ENCODE peak calls at places on chromosomes 16 and 17, in four cellular contexts. O is stimulated activated CD4-positive, alpha-beta T cell treated with anti-CD3 and anti-CD28 coated beads, Interleukin-2, amount 100 ng/mL, for 48 hours; D is T-helper 1 cell; C is nucleus accumbens. U is an unnamed sample.

GRCh38 chr17:37761065-37761464 is 16.2 kb upstream of the HNF1B start:
- DNase-seq in D (no peak), C (no peak), O (no peak), U (no peak)

GRCh38 chr17:8140058-8140412 is 12.2 kb downstream of the PER1 start:
- DNase-seq in D (no peak), O (no peak), C (no peak), U (no peak)

GRCh38 chr16:50259334-50260205 is 6.8 kb upstream of the ADCY7 start:
- DNase-seq in O (no peak), D (no peak), C (no peak), U (peak)

GRCh38 chr17:77441130-77441920 is 300.6 kb downstream of the SEC14L1 start:
- DNase-seq in D (peak), C (no peak), O (no peak), U (no peak)

GRCh38 chr17:73307130-73307529 is 4.7 kb downstream of the CDC42EP4 start:
- DNase-seq in O (no peak), D (no peak), C (no peak), U (no peak)

GRCh38 chr16:57759541-57760356 is 24.2 kb downstream of the KATNB1 start:
- DNase-seq in O (no peak), C (no peak), D (no peak), U (no peak)

GRCh38 chr17:29713626-29714025 is 90.9 kb upstream of the CORO6 start:
- DNase-seq in C (no peak), O (no peak), D (no peak), U (no peak)

GRCh38 chr17:34651267-34651955 is 72.0 kb downstream of the TMEM132E start:
- DNase-seq in C (no peak), O (no peak), D (no peak), U (no peak)

GRCh38 chr16:27703121-27703520 is 153.2 kb downstream of the KATNIP start:
- DNase-seq in C (no peak), O (no peak), D (no peak), U (no peak)

GRCh38 chr16:17544785-17545184 is 74.0 kb upstream of the XYLT1 start:
- DNase-seq in O (peak), C (no peak), D (no peak), U (no peak)

GRCh38 chr17:81396278-81396721 is 1.0 kb downstream of the BAHCC1 start:
- DNase-seq in O (no peak), D (no peak), C (no peak), U (no peak)

GRCh38 chr17:81731271-81731670 is 19.2 kb downstream of the SLC25A10 start:
- DNase-seq in D (no peak), C (no peak), O (no peak), U (no peak)

GRCh38 chr16:85663891-85664321 is 24.8 kb downstream of the GINS2 start:
- DNase-seq in D (no peak), O (no peak), C (no peak), U (no peak)

GRCh38 chr17:61411114-61411943 is 11.7 kb downstream of the TBX2 start:
- DNase-seq in C (no peak), D (no peak), O (no peak), U (peak)

GRCh38 chr17:82242698-82242976 is 13.8 kb downstream of the SLC16A3 start:
- DNase-seq in O (no peak), C (no peak), D (no peak), U (no peak)

GRCh38 chr17:77405867-77406513 is 265.2 kb downstream of the SEC14L1 start:
- DNase-seq in C (no peak), O (no peak), D (no peak), U (no peak)

GRCh38 chr16:72371307-72372081 is 199.5 kb upstream of the PMFBP1 start:
- DNase-seq in C (peak), D (no peak), O (no peak), U (peak)

GRCh38 chr16:31253642-31254045 is 6.1 kb upstream of the ITGAM start:
- DNase-seq in D (no peak), O (no peak), C (no peak), U (no peak)

GRCh38 chr17:57326348-57326747 is 70.0 kb downstream of the MSI2 start:
- DNase-seq in O (no peak), D (no peak), C (no peak), U (no peak)

GRCh38 chr17:74305865-74306654 is 20.0 kb upstream of the KIF19 start:
- DNase-seq in D (no peak), C (no peak), O (no peak), U (no peak)

GRCh38 chr17:66422181-66422580 is 119.8 kb downstream of the PRKCA start:
- DNase-seq in C (no peak), D (no peak), O (no peak), U (no peak)

GRCh38 chr17:50175035-50175788 is 9.4 kb downstream of the SGCA start:
- DNase-seq in O (no peak), C (no peak), D (no peak), U (no peak)